ENCODE peak calls at places on chromosomes 12 and 14, in ten cellular contexts. G is stimulated activated CD4-positive, alpha-beta T cell treated with anti-CD3 and anti-CD28 coated beads, Interleukin-1b, Interleukin-23, amount 100 ng/mL, for 24 hours; T is lower leg skin; J is NCI-H774; E is activated CD4-positive, CD25-positive, alpha-beta regulatory T cell; F is esophagus squamous epithelium; W is ACHN; X is MM.1S; L is NCI-H69; R is colonic mucosa. N is an unnamed sample.

GRCh38 chr14:33914676-33915516 is 36.0 kb downstream of the EGLN3 start:
- DNase-seq in L (no peak), F (no peak), T (no peak), G (no peak), R (no peak), E (no peak), X (peak), W (peak), J (no peak), N (no peak)

GRCh38 chr14:20857630-20858261 is 33.4 kb upstream of the RNASE3 start:
- DNase-seq in T (peak), F (peak), E (peak), W (peak), L (peak), X (peak), J (peak), G (peak), R (peak), N (peak)

GRCh38 chr12:116910645-116911449 is at the start of gene FBXW8:
- DNase-seq in X (peak), W (peak), T (peak), R (peak), J (peak), L (peak), F (no peak), G (no peak), E (peak), N (peak)

GRCh38 chr14:104680806-104681688 is 8.4 kb upstream of the INF2 start:
- DNase-seq in W (peak), X (no peak), R (peak), G (no peak), F (no peak), E (no peak), L (peak), T (peak), J (no peak), N (no peak)

GRCh38 chr12:52148541-52149181 is 43.2 kb downstream of the KRT80 start:
- DNase-seq in T (peak), L (peak), F (no peak), X (no peak), R (peak), J (no peak), G (no peak), E (no peak), W (peak), N (peak)

GRCh38 chr12:12488823-12489528 is 73.7 kb downstream of the DUSP16 start:
- DNase-seq in J (no peak), T (no peak), R (no peak), G (no peak), E (no peak), W (no peak), X (no peak), L (no peak), F (no peak), N (no peak)

GRCh38 chr12:88181881-88182280 is 39.8 kb downstream of the TMTC3 start:
- DNase-seq in F (no peak), L (no peak), G (no peak), E (no peak), T (no peak), X (no peak), J (no peak), W (no peak), R (no peak), N (no peak)

GRCh38 chr14:71290960-71291466 is 383.8 kb downstream of the PCNX1 start:
- DNase-seq in F (no peak), L (peak), R (peak), W (peak), E (no peak), T (no peak), J (no peak), G (peak), X (peak), N (no peak)

GRCh38 chr12:2526371-2526770 is 268.4 kb upstream of the FKBP4 start:
- DNase-seq in W (no peak), F (no peak), J (no peak), G (no peak), E (no peak), T (no peak), X (no peak), R (peak), L (no peak), N (no peak)

GRCh38 chr12:108649126-108649525 is 15.4 kb upstream of the SELPLG start:
- DNase-seq in G (no peak), E (no peak), J (no peak), W (no peak), T (no peak), L (no peak), F (no peak), R (no peak), X (no peak), N (no peak)

GRCh38 chr14:104333903-104334811 is 195.8 kb downstream of the KIF26A start:
- DNase-seq in F (no peak), W (no peak), X (no peak), R (peak), G (no peak), E (no peak), J (no peak), T (no peak), L (no peak), N (peak)

GRCh38 chr12:122837306-122838265 is 2.3 kb downstream of the HIP1R start:
- DNase-seq in X (no peak), E (no peak), J (peak), T (peak), W (peak), G (no peak), R (peak), L (peak), F (no peak), N (peak)

GRCh38 chr12:8081228-8081920 is 700 bp upstream of the NECAP1 start:
- DNase-seq in R (peak), E (no peak), J (no peak), F (no peak), T (no peak), L (peak), X (peak), G (no peak), W (peak), N (no peak)

GRCh38 chr12:108285016-108285415 is 54.1 kb downstream of the CMKLR1 start:
- DNase-seq in L (no peak), R (no peak), T (no peak), F (no peak), G (no peak), E (no peak), X (no peak), J (no peak), W (no peak), N (no peak)

GRCh38 chr12:25020621-25021243 is 71.8 kb upstream of the BCAT1 start:
- DNase-seq in X (peak), W (no peak), E (no peak), R (no peak), J (no peak), L (no peak), T (no peak), F (no peak), G (no peak), N (no peak)

N was measured in H7.